ENCODE peak calls at places on chromosomes 3 and 15, in four cellular contexts. Q is GM12891, C is GM12878, R is K562. Z is an unnamed sample.

GRCh38 chr3:15204005-15204404 is 2.0 kb upstream of the CAPN7 start:
- DNase-seq in Q (no peak), C (no peak), R (peak; percentile 34), Z (no peak)

GRCh38 chr3:172869356-172869755 is 118.8 kb downstream of the ECT2 start:
- DNase-seq in Q (no peak), C (no peak), R (no peak), Z (no peak)

GRCh38 chr3:63880653-63881052 is 17.0 kb downstream of the ATXN7 start:
- DNase-seq in Q (no peak), C (no peak), R (no peak), Z (no peak)

GRCh38 chr3:13034109-13034800 is 39.0 kb downstream of the IQSEC1 start:
- DNase-seq in Q (no peak), C (no peak), R (no peak), Z (no peak)

GRCh38 chr3:32175607-32176197 is 62.8 kb upstream of the CMTM8 start:
- DNase-seq in Q (no peak), C (no peak), R (peak; percentile 72), Z (peak; percentile 59)

GRCh38 chr3:195069501-195070251 is 201.3 kb downstream of the XXYLT1 start:
- DNase-seq in Q (no peak), C (no peak), R (no peak), Z (no peak)

GRCh38 chr3:52039426-52039825 is 16.9 kb downstream of the DUSP7 start:
- DNase-seq in Q (no peak), C (no peak), R (no peak), Z (no peak)

GRCh38 chr3:144053121-144053520 is 81.5 kb downstream of the DIPK2A start:
- DNase-seq in Q (no peak), C (no peak), R (no peak), Z (no peak)

GRCh38 chr3:23889950-23890349 is 26.8 kb downstream of the NKIRAS1 start:
- DNase-seq in Q (no peak), C (no peak), R (no peak), Z (no peak)

GRCh38 chr3:126113733-126114132 is 29.8 kb upstream of the SLC41A3 start:
- DNase-seq in Q (peak; percentile 51), C (no peak), R (peak; percentile 23), Z (no peak)
- TF ChIP-seq SPI1 in Q (no peak), C (no peak), R (no peak), Z (no peak)

GRCh38 chr3:72316501-72317279 is 531.6 kb downstream of the SHQ1 start:
- DNase-seq in Q (no peak), C (no peak), R (no peak), Z (no peak)

GRCh38 chr3:72319202-72320095 is 528.8 kb downstream of the SHQ1 start:
- DNase-seq in Q (no peak), C (no peak), R (peak; percentile 83), Z (no peak)

GRCh38 chr3:72320096-72320910 is 527.9 kb downstream of the SHQ1 start:
- DNase-seq in Q (no peak), C (no peak), R (peak; percentile 38), Z (no peak)

GRCh38 chr3:72317491-72317890 is 530.8 kb downstream of the SHQ1 start:
- DNase-seq in Q (no peak), C (no peak), R (no peak), Z (no peak)

DNA sequence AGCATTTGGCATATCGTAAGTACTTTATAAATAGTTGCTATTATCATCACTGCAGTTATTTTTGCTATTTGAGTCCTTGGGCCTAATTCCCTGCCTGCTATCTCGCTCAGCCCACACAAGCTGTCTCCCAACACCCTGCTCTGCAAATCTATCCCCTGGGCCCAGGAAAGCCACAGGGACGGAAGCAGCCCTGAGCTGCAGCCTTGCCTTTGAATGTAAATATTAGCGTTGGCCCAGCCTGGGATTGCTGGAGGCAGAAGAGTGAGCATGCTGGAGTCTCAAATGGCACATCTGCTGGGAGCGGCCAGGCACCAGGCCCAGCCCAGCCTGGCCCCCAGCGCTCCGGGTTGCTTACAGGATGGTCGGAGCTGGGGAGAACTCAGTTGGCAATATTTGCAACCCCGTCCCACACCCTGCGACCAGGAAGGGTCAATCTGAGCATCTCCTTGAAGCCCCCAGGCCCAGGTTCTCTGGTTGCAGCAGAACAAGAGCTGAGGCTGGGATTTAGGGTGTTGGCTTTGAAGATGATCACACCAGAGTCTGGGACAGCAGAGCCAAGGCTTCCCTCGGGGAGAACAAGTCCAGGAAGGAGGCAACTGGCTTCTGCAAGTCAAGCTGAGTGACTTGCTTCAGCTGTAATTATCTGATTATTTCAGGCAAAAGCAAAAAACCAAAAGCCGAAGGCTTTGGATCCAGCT is 529.6 kb downstream of the SHQ1 start:
- DNase-seq in Q (no peak), C (no peak), R (peak; percentile 33), Z (no peak)
- TF ChIP-seq SPI1 in Q (no peak), C (no peak), R (no peak), Z (no peak)

GRCh38 chr3:123818324-123818920 is 65.7 kb downstream of the MYLK start:
- DNase-seq in Q (no peak), C (no peak), R (no peak), Z (no peak)
- TF ChIP-seq SPI1 in Q (no peak), C (no peak), R (no peak), Z (no peak)

GRCh38 chr15:39494462-39494861 is 86.4 kb upstream of the THBS1 start:
- DNase-seq in Q (no peak), C (no peak), R (no peak), Z (no peak)

GRCh38 chr15:39497016-39497758 is 83.7 kb upstream of the THBS1 start:
- DNase-seq in Q (no peak), C (no peak), R (no peak), Z (no peak)

GRCh38 chr15:39497759-39498565 is 82.9 kb upstream of the THBS1 start:
- DNase-seq in Q (no peak), C (no peak), R (no peak), Z (no peak)

GRCh38 chr15:39493393-39494067 is 87.3 kb upstream of the THBS1 start:
- DNase-seq in Q (no peak), C (no peak), R (no peak), Z (no peak)

GRCh38 chr15:39495871-39496459 is 84.9 kb upstream of the THBS1 start:
- DNase-seq in Q (no peak), C (no peak), R (no peak), Z (no peak)
- TF ChIP-seq SPI1 in Q (no peak), C (no peak), R (no peak), Z (no peak)

Z was measured in HL-60.